ENCODE peak calls at places on chromosomes 12 and 14, in six cellular contexts. Y is esophagus muscularis mucosa, W is Caco-2, A is WTC11, O is neural progenitor cell, E is fibroblast of mammary gland. V is an unnamed sample.

GRCh38 chr12:10607885-10608458 is 5.4 kb downstream of the MAGOHB start:
- DNase-seq in Y (no peak), W (peak), A (no peak), O (no peak), E (peak), V (no peak)

GRCh38 chr14:54116972-54117371 is 160.3 kb upstream of the BMP4 start:
- DNase-seq in Y (no peak), W (no peak), A (no peak), O (no peak), E (peak), V (no peak)

GRCh38 chr12:108633534-108634224 is at the start of gene SELPLG:
- DNase-seq in Y (no peak), W (no peak), A (no peak), O (no peak), E (no peak), V (no peak)

GRCh38 chr12:109863961-109864712 is 16.2 kb downstream of the GLTP start:
- DNase-seq in Y (no peak), W (peak), A (no peak), O (no peak), E (peak), V (peak)

GRCh38 chr14:46661728-46662127 is 10.1 kb upstream of the RPL10L start:
- DNase-seq in Y (no peak), W (peak), A (peak), O (peak), E (no peak), V (no peak)

GRCh38 chr14:33484264-33484663 is 466.6 kb downstream of the EGLN3 start:
- DNase-seq in Y (no peak), W (no peak), A (no peak), O (no peak), E (no peak), V (no peak)

GRCh38 chr12:101042211-101042610 is 167.8 kb downstream of the SLC5A8 start:
- DNase-seq in Y (no peak), W (no peak), A (no peak), O (no peak), E (no peak), V (no peak)

GRCh38 chr12:93167841-93168492 is 209.8 kb upstream of the NUDT4 start:
- DNase-seq in Y (no peak), W (peak), A (peak), O (peak), E (no peak), V (peak)

GRCh38 chr12:104825408-104825807 is 132.7 kb downstream of the SLC41A2 start:
- DNase-seq in Y (no peak), W (no peak), A (peak), O (peak), E (peak), V (no peak)

GRCh38 chr14:33291529-33292104 is 352.9 kb downstream of the NPAS3 start:
- DNase-seq in Y (no peak), W (no peak), A (no peak), O (no peak), E (no peak), V (no peak)

GRCh38 chr14:35394326-35394725 is 10.2 kb downstream of the NFKBIA start:
- DNase-seq in Y (no peak), W (no peak), A (no peak), O (no peak), E (no peak), V (no peak)

GRCh38 chr12:82954572-82954971 is 267.9 kb downstream of the TMTC2 start:
- DNase-seq in Y (no peak), W (no peak), A (no peak), O (no peak), E (no peak), V (no peak)

GRCh38 chr14:24052656-24053547 is 1.1 kb downstream of the CARMIL3 start:
- DNase-seq in Y (no peak), W (no peak), A (no peak), O (no peak), E (peak), V (no peak)

GRCh38 chr14:83007641-83008237 is 1474.1 kb upstream of the SEL1L start:
- DNase-seq in Y (no peak), W (no peak), A (no peak), O (no peak), E (no peak), V (no peak)

GRCh38 chr14:69316449-69317391 is 56.8 kb downstream of the GALNT16 start:
- DNase-seq in Y (no peak), W (no peak), A (peak), O (no peak), E (peak), V (no peak)

GRCh38 chr12:111354511-111354910 is 14.4 kb downstream of the PHETA1 start:
- DNase-seq in Y (no peak), W (no peak), A (no peak), O (no peak), E (no peak), V (no peak)

GRCh38 chr12:16307843-16308475 is 30.5 kb upstream of the SLC15A5 start:
- DNase-seq in Y (no peak), W (no peak), A (no peak), O (no peak), E (peak), V (no peak)

GRCh38 chr12:79690606-79691298 is at the start of gene PAWR:
- DNase-seq in Y (no peak), W (peak), A (peak), O (peak), E (peak), V (peak)

GRCh38 chr12:48965447-48965846 is 6.1 kb downstream of the WNT10B start:
- DNase-seq in Y (no peak), W (peak), A (no peak), O (peak), E (peak), V (no peak)

GRCh38 chr14:103763730-103764488 is 48.3 kb downstream of the ZFYVE21 start:
- DNase-seq in Y (no peak), W (no peak), A (no peak), O (no peak), E (no peak), V (no peak)

GRCh38 chr12:58648151-58648550 is 272.2 kb downstream of the LRIG3 start:
- DNase-seq in Y (no peak), W (no peak), A (no peak), O (no peak), E (no peak), V (no peak)

GRCh38 chr14:21825147-21825743 is 151.6 kb upstream of the OR4E1 start:
- DNase-seq in Y (no peak), W (peak), A (peak), O (peak), E (peak), V (peak)

GRCh38 chr12:114166360-114166759 is 200.2 kb upstream of the RBM19 start:
- DNase-seq in Y (no peak), W (peak), A (peak), O (peak), E (peak), V (peak)

GRCh38 chr14:39841088-39841487 is 408.9 kb upstream of the FBXO33 start:
- DNase-seq in Y (no peak), W (no peak), A (no peak), O (no peak), E (peak), V (no peak)

GRCh38 chr12:131120831-131121271 is 167.1 kb downstream of the ADGRD1 start:
- DNase-seq in Y (no peak), W (no peak), A (peak), O (no peak), E (no peak), V (no peak)

GRCh38 chr14:94305620-94306019 is 12.6 kb upstream of the SERPINA10 start:
- DNase-seq in Y (peak), W (no peak), A (no peak), O (no peak), E (no peak), V (no peak)

GRCh38 chr12:103771466-103771865 is 69.6 kb downstream of the NT5DC3 start:
- DNase-seq in Y (no peak), W (peak), A (peak), O (peak), E (peak), V (no peak)

GRCh38 chr12:15265868-15266267 is 44.7 kb upstream of the RERG start:
- DNase-seq in Y (no peak), W (no peak), A (no peak), O (no peak), E (no peak), V (no peak)

GRCh38 chr14:24848427-24848826 is 201.5 kb downstream of the STXBP6 start:
- DNase-seq in Y (no peak), W (no peak), A (no peak), O (no peak), E (peak), V (no peak)

GRCh38 chr12:53195516-53196420 is 11.3 kb downstream of the ITGB7 start:
- DNase-seq in Y (no peak), W (no peak), A (no peak), O (no peak), E (peak), V (no peak)
- TF ChIP-seq CTCF in Y (no peak), W (no peak), A (no peak), O (no peak), E (no peak), V (no peak)

DNA sequence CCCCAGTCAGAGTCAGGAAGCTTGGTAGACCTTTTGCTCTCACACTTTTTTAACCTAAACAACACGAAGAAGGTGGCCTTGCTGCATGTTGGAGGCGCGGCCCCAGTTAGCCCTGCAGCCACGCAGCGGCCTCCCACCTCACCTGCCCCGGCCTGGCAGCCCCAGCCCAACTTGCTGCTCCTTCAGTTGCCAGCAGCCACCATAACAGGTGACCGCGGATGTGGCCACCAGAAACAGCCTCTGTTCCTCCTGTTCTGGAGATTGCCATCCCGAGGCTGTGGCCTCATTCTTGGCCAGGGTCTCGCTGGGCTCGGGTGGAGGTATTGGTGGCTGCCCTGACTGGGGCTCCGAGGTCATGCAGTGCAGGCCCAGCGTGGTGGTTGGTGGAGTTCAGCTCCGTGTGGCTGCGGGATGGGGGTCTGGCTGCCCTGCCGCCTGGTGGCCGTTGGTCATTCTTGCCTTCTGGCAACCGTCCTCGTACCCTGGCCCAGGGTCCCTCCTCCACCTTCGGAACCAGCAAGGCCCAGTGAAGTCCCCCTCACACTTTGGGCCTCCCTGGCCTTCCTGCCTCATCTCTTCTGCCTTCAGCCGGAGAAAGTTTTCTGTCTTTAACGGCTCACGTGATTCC is 20.7 kb upstream of the TEX22 start:
- DNase-seq in Y (no peak), W (no peak), A (peak), O (no peak), E (no peak), V (no peak)
- TF ChIP-seq CTCF in Y (no peak), W (no peak), A (peak), O (peak), E (no peak), V (no peak)

DNA sequence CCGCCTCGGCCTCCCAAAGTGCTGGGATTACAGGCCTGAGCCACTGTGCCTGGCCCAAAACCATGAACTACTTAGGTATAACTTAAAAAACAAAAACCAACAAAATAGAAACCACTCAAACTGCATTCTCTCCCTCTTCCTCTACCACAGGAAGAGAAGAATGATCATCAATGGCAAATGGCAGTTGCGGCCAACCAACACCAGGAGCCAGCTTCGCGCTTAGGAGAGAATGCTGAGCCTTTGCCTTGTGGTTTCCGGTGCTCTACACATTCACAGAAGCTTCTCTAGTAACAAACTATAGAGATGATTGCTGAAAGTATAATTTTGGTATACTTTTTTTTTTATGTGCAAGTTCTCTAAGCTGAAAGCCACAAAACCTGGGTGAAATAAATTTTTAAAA is 17.1 kb downstream of the CATSPERB start:
- DNase-seq in Y (no peak), W (peak), A (peak), O (peak), E (no peak), V (no peak)
- TF ChIP-seq CTCF in Y (no peak), W (peak), A (no peak), O (peak), E (no peak), V (no peak)

GRCh38 chr14:63745272-63745671 is 17.4 kb upstream of the SGPP1 start:
- DNase-seq in Y (no peak), W (no peak), A (no peak), O (no peak), E (no peak), V (no peak)

GRCh38 chr14:63747836-63748235 is 20.0 kb upstream of the SGPP1 start:
- DNase-seq in Y (no peak), W (no peak), A (no peak), O (no peak), E (no peak), V (no peak)

GRCh38 chr14:63745858-63746425 is 18.1 kb upstream of the SGPP1 start:
- DNase-seq in Y (no peak), W (no peak), A (no peak), O (no peak), E (no peak), V (no peak)
- TF ChIP-seq CTCF in Y (no peak), W (no peak), A (no peak), O (no peak), E (no peak), V (no peak)

GRCh38 chr14:99314623-99315022 is 42.6 kb upstream of the BCL11B start:
- DNase-seq in Y (no peak), W (no peak), A (no peak), O (no peak), E (no peak), V (no peak)
- TF ChIP-seq CTCF in Y (no peak), W (no peak), A (no peak), O (no peak), E (no peak), V (no peak)

GRCh38 chr14:77066555-77067172 is 31.4 kb upstream of the CIPC start:
- DNase-seq in Y (no peak), W (no peak), A (no peak), O (no peak), E (no peak), V (no peak)
- TF ChIP-seq CTCF in Y (no peak), W (no peak), A (no peak), O (no peak), E (no peak), V (no peak)

GRCh38 chr12:70733385-70733784 is 96.2 kb upstream of the PTPRB start:
- DNase-seq in Y (no peak), W (peak), A (no peak), O (peak), E (peak), V (peak)
- TF ChIP-seq CTCF in Y (peak), W (peak), A (peak), O (peak), E (peak), V (peak)

DNA sequence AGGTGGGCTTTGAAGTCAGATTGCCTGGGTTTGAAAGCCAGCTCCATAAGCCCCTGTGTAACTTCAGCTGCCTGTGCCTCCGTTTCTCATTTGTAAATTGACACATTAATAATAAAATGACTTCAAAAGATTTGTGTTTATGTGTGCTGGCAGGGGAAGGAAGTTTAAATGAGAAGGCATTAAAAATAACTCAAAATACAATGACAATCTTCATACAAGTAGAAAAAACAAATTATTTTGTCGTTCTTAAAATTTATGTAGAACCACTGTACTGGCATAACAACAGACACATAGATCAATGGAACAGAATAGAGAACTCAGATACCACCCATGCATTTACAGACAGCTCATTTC is 83.0 kb downstream of the PPM1A start:
- DNase-seq in Y (no peak), W (no peak), A (no peak), O (no peak), E (no peak), V (no peak)
- TF ChIP-seq CTCF in Y (no peak), W (no peak), A (no peak), O (no peak), E (no peak), V (no peak)

GRCh38 chr14:87494010-87494409 is 499.0 kb downstream of the GALC start:
- DNase-seq in Y (no peak), W (no peak), A (no peak), O (no peak), E (peak), V (no peak)

GRCh38 chr14:87492556-87492955 is 500.4 kb downstream of the GALC start:
- DNase-seq in Y (no peak), W (no peak), A (no peak), O (no peak), E (no peak), V (no peak)

GRCh38 chr14:87489196-87489819 is 503.7 kb downstream of the GALC start:
- DNase-seq in Y (no peak), W (no peak), A (no peak), O (no peak), E (no peak), V (no peak)

GRCh38 chr14:87497301-87497700 is 495.7 kb downstream of the GALC start:
- DNase-seq in Y (no peak), W (no peak), A (no peak), O (no peak), E (no peak), V (no peak)

DNA sequence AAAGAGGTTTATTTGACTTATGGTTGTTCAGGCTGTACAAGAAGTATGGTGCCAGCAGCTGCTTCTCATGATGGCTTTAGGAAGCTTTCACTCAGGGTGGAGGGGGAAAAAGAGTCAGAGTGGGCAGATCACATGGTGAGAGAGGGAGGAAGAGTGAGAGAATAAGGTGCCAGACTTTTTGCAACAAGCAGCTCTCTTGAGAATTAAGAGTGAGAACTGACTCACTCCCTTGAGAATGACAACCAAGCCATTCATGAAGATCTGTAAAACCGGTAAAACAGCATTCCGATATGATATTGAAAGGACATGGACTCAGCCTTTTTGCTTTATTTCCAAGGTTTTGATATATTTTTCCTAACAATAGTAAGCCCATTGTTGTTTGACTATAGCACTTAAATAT is 501.2 kb downstream of the GALC start:
- DNase-seq in Y (no peak), W (peak), A (no peak), O (no peak), E (peak), V (no peak)
- TF ChIP-seq CTCF in Y (no peak), W (no peak), A (no peak), O (no peak), E (no peak), V (no peak)